ENCODE peak calls at places on chromosomes 12 and 14, in seven cellular contexts. O is renal cortical epithelial cell, F is EL, V is nucleus accumbens, Z is ACHN, P is mammary epithelial cell, L is fibroblast of villous mesenchyme. M is an unnamed sample.
A peak's percentile ranks its signal among the peaks of the same experiment; 100 is the strongest.

GRCh38 chr12:98736352-98737326 is 91.5 kb downstream of the APAF1 start:
- DNase-seq in O (peak; percentile 48), F (no peak), V (no peak), Z (no peak), P (no peak), L (peak; percentile 36), M (no peak)

GRCh38 chr14:34450958-34451357 is 11.1 kb downstream of the SPTSSA start:
- DNase-seq in O (no peak), F (no peak), V (no peak), Z (no peak), P (no peak), L (no peak), M (no peak)

GRCh38 chr14:76720382-76720813 is 40.9 kb upstream of the VASH1 start:
- DNase-seq in O (no peak), F (peak; percentile 55), V (no peak), Z (peak; percentile 12), P (no peak), L (peak; percentile 69), M (no peak)

GRCh38 chr14:70468731-70469130 is 16.8 kb downstream of the ADAM21 start:
- DNase-seq in O (no peak), F (no peak), V (no peak), Z (no peak), P (no peak), L (no peak), M (no peak)

GRCh38 chr12:70719672-70720420 is 82.6 kb upstream of the PTPRB start:
- DNase-seq in O (peak; percentile 23), F (peak; percentile 54), V (peak; percentile 63), Z (peak; percentile 27), P (peak; percentile 9), L (peak; percentile 37), M (peak; percentile 19)

GRCh38 chr14:95098984-95099599 is 58.2 kb downstream of the DICER1 start:
- DNase-seq in O (peak; percentile 42), F (peak; percentile 50), V (peak; percentile 40), Z (peak; percentile 68), P (peak; percentile 49), L (peak; percentile 76), M (peak; percentile 63)

GRCh38 chr12:98227162-98227561 is 288.2 kb upstream of the TMPO start:
- DNase-seq in O (peak; percentile 6), F (peak; percentile 12), V (no peak), Z (peak; percentile 33), P (no peak), L (peak; percentile 24), M (peak; percentile 25)

GRCh38 chr12:128790221-128790620 is 33.5 kb downstream of the SLC15A4 start:
- DNase-seq in O (no peak), F (no peak), V (no peak), Z (no peak), P (no peak), L (no peak), M (no peak)

GRCh38 chr12:67531519-67531918 is 117.0 kb upstream of the DYRK2 start:
- DNase-seq in O (no peak), F (no peak), V (no peak), Z (no peak), P (no peak), L (no peak), M (no peak)

GRCh38 chr12:95605087-95605486 is 53.8 kb upstream of the USP44 start:
- DNase-seq in O (peak; percentile 93), F (peak; percentile 77), V (no peak), Z (peak; percentile 88), P (peak; percentile 74), L (no peak), M (peak; percentile 37)

GRCh38 chr14:70796551-70796950 is 12.8 kb downstream of the MAP3K9 start:
- DNase-seq in O (no peak), F (no peak), V (no peak), Z (no peak), P (no peak), L (no peak), M (no peak)

GRCh38 chr14:95440496-95440895 is 76.0 kb downstream of the SYNE3 start:
- DNase-seq in O (no peak), F (no peak), V (no peak), Z (no peak), P (no peak), L (no peak), M (no peak)

GRCh38 chr12:65821336-65821735 is 2.9 kb upstream of the HMGA2 start:
- DNase-seq in O (no peak), F (peak; percentile 31), V (no peak), Z (no peak), P (no peak), L (no peak), M (peak; percentile 97)

GRCh38 chr12:70230934-70231606 is 12.2 kb upstream of the CNOT2 start:
- DNase-seq in O (no peak), F (no peak), V (no peak), Z (no peak), P (no peak), L (no peak), M (no peak)

GRCh38 chr12:3321881-3322280 is 169.1 kb upstream of the PRMT8 start:
- DNase-seq in O (no peak), F (no peak), V (no peak), Z (no peak), P (no peak), L (no peak), M (no peak)

GRCh38 chr12:121537814-121538698 is 42.8 kb downstream of the KDM2B start:
- DNase-seq in O (no peak), F (peak; percentile 18), V (no peak), Z (peak; percentile 27), P (no peak), L (no peak), M (peak; percentile 29)

GRCh38 chr14:101897326-101897725 is 67.0 kb upstream of the DYNC1H1 start:
- DNase-seq in O (no peak), F (no peak), V (no peak), Z (no peak), P (no peak), L (no peak), M (no peak)

GRCh38 chr14:79197516-79197915 is 1013.8 kb downstream of the DIO2 start:
- DNase-seq in O (no peak), F (no peak), V (no peak), Z (no peak), P (no peak), L (no peak), M (no peak)

GRCh38 chr14:81401420-81402122 is 1.4 kb upstream of the STON2 start:
- DNase-seq in O (peak; percentile 100), F (peak; percentile 88), V (no peak), Z (peak; percentile 91), P (peak; percentile 96), L (peak; percentile 80), M (peak; percentile 82)

GRCh38 chr14:58549358-58549757 is 88.4 kb upstream of the DACT1 start:
- DNase-seq in O (peak; percentile 34), F (no peak), V (no peak), Z (no peak), P (peak; percentile 20), L (no peak), M (no peak)

GRCh38 chr14:94334837-94335236 is 11.7 kb upstream of the SERPINA6 start:
- DNase-seq in O (peak; percentile 18), F (no peak), V (no peak), Z (no peak), P (peak; percentile 91), L (peak; percentile 13), M (no peak)

GRCh38 chr12:108271951-108272729 is 67.0 kb downstream of the CMKLR1 start:
- DNase-seq in O (no peak), F (no peak), V (no peak), Z (no peak), P (no peak), L (no peak), M (no peak)

GRCh38 chr14:52078093-52078492 is 9.2 kb upstream of the NID2 start:
- DNase-seq in O (peak; percentile 47), F (peak; percentile 66), V (no peak), Z (no peak), P (peak; percentile 62), L (no peak), M (no peak)

GRCh38 chr12:94954029-94954685 is 49.3 kb downstream of the NDUFA12 start:
- DNase-seq in O (peak; percentile 82), F (peak; percentile 40), V (peak; percentile 3), Z (peak; percentile 18), P (peak; percentile 93), L (peak; percentile 97), M (peak; percentile 38)

GRCh38 chr12:118467576-118467975 is 91.2 kb downstream of the SUDS3 start:
- DNase-seq in O (no peak), F (peak; percentile 38), V (no peak), Z (no peak), P (no peak), L (no peak), M (no peak)

GRCh38 chr12:113899844-113900471 is 66.2 kb downstream of the RBM19 start:
- DNase-seq in O (peak; percentile 46), F (no peak), V (no peak), Z (peak; percentile 43), P (peak; percentile 54), L (no peak), M (no peak)

GRCh38 chr14:53304726-53305381 is 151.7 kb upstream of the DDHD1 start:
- DNase-seq in O (no peak), F (no peak), V (peak; percentile 42), Z (no peak), P (no peak), L (peak; percentile 82), M (no peak)

GRCh38 chr14:24883571-24883970 is 166.4 kb downstream of the STXBP6 start:
- DNase-seq in O (no peak), F (no peak), V (no peak), Z (no peak), P (no peak), L (no peak), M (no peak)

GRCh38 chr14:72558721-72559120 is 335.2 kb downstream of the DPF3 start:
- DNase-seq in O (peak; percentile 93), F (peak; percentile 83), V (no peak), Z (no peak), P (peak; percentile 88), L (no peak), M (no peak)

GRCh38 chr12:96249196-96250118 is 55.3 kb downstream of the ELK3 start:
- DNase-seq in O (peak; percentile 30), F (no peak), V (no peak), Z (no peak), P (no peak), L (peak; percentile 83), M (no peak)

GRCh38 chr12:24113701-24114100 is 164.2 kb upstream of the SOX5 start:
- DNase-seq in O (peak; percentile 4), F (no peak), V (no peak), Z (no peak), P (no peak), L (no peak), M (no peak)

GRCh38 chr12:98894412-98895085 is 249.5 kb downstream of the APAF1 start:
- DNase-seq in O (no peak), F (no peak), V (peak; percentile 81), Z (no peak), P (no peak), L (no peak), M (no peak)

GRCh38 chr12:104519190-104519857 is 62.6 kb downstream of the CHST11 start:
- DNase-seq in O (no peak), F (no peak), V (no peak), Z (no peak), P (no peak), L (no peak), M (no peak)

GRCh38 chr14:55976219-55976618 is 142.0 kb upstream of the PELI2 start:
- DNase-seq in O (no peak), F (no peak), V (no peak), Z (no peak), P (no peak), L (no peak), M (no peak)

GRCh38 chr14:73026243-73026844 is 562 bp downstream of the ZFYVE1 start:
- DNase-seq in O (no peak), F (no peak), V (no peak), Z (no peak), P (no peak), L (no peak), M (no peak)